ENCODE peak calls at places on chromosomes 11 and 22, in eight cellular contexts. C is stimulated activated CD4-positive, alpha-beta T cell treated with anti-CD3 and anti-CD28 coated beads, Interleukin-15, amount 100 ng/mL, for 24 hours; P is A549; R is AG09309; Q is NCI-H1092; O is H9; I is T-helper 1 cell; N is GM19239. T is an unnamed sample.

GRCh38 chr22:50439314-50440250 is 35.3 kb downstream of the SBF1 start:
- DNase-seq in I (no peak), N (no peak), Q (no peak), O (no peak), C (no peak), R (no peak), P (no peak), T (no peak)

GRCh38 chr11:62645660-62645933 is 816 bp downstream of the GANAB start:
- DNase-seq in C (no peak), I (no peak), Q (no peak), O (no peak), P (no peak), R (no peak), N (no peak), T (no peak)

GRCh38 chr11:61742391-61742790 is 10.0 kb upstream of the MYRF start:
- DNase-seq in Q (no peak), C (no peak), P (no peak), O (no peak), N (no peak), I (no peak), R (no peak), T (no peak)

GRCh38 chr11:3010521-3011275 is 18.6 kb upstream of the NAP1L4 start:
- DNase-seq in P (no peak), O (no peak), R (no peak), Q (no peak), C (no peak), N (no peak), I (no peak), T (no peak)

GRCh38 chr11:11598243-11598642 is 23.6 kb downstream of the GALNT18 start:
- DNase-seq in I (no peak), N (no peak), Q (no peak), C (no peak), P (no peak), R (no peak), O (no peak), T (no peak)

GRCh38 chr11:9046376-9046775 is 42.6 kb upstream of the NRIP3 start:
- DNase-seq in P (no peak), I (no peak), N (no peak), Q (no peak), O (no peak), C (no peak), R (no peak), T (no peak)

GRCh38 chr22:48897959-48898358 is 929.7 kb downstream of the BRD1 start:
- DNase-seq in P (no peak), N (no peak), Q (no peak), I (no peak), O (peak; percentile 17), C (no peak), R (no peak), T (no peak)

GRCh38 chr11:115135936-115136335 is 368.3 kb downstream of the CADM1 start:
- DNase-seq in R (no peak), P (no peak), N (no peak), Q (no peak), O (no peak), I (no peak), C (no peak), T (no peak)

GRCh38 chr11:66124564-66124963 is 54.5 kb downstream of the PACS1 start:
- DNase-seq in C (no peak), R (no peak), P (peak; percentile 45), I (no peak), Q (no peak), N (no peak), O (no peak), T (no peak)

GRCh38 chr11:133934599-133935550 is 21.9 kb downstream of the IGSF9B start:
- DNase-seq in Q (no peak), I (no peak), R (peak; percentile 51), P (peak; percentile 43), N (no peak), O (no peak), C (peak; percentile 35), T (peak; percentile 56)

GRCh38 chr22:24521791-24522245 is 26.7 kb downstream of the UPB1 start:
- DNase-seq in C (peak; percentile 49), O (peak; percentile 89), R (no peak), I (no peak), Q (peak; percentile 76), N (peak; percentile 36), P (peak; percentile 71), T (peak; percentile 57)

GRCh38 chr11:64553554-64554201 is 37.3 kb upstream of the SLC22A12 start:
- DNase-seq in C (peak; percentile 60), Q (peak; percentile 39), O (peak; percentile 74), I (peak; percentile 23), R (no peak), N (peak; percentile 63), P (peak; percentile 43), T (peak; percentile 66)

GRCh38 chr11:65588199-65589054 is 7.2 kb downstream of the KCNK7 start:
- DNase-seq in I (peak; percentile 67), N (peak; percentile 100), C (peak; percentile 88), Q (no peak), P (peak; percentile 77), R (no peak), O (peak; percentile 84), T (peak; percentile 85)

GRCh38 chr11:121551463-121551862 is 98.7 kb upstream of the SORL1-AS1 start:
- DNase-seq in P (no peak), O (no peak), C (no peak), N (no peak), Q (no peak), I (no peak), R (no peak), T (no peak)

GRCh38 chr22:47168441-47168840 is 406.0 kb downstream of the TBC1D22A start:
- DNase-seq in I (no peak), N (no peak), C (no peak), Q (no peak), O (no peak), R (no peak), P (no peak), T (no peak)

GRCh38 chr11:32671051-32671450 is 87.4 kb downstream of the EIF3M start:
- DNase-seq in P (no peak), C (no peak), R (no peak), O (no peak), I (no peak), N (no peak), Q (no peak), T (no peak)

GRCh38 chr22:30701872-30702271 is 7.2 kb downstream of the OSBP2 start:
- DNase-seq in I (no peak), N (no peak), C (no peak), R (no peak), P (no peak), O (no peak), Q (no peak), T (no peak)

GRCh38 chr11:102253018-102253775 is 64.1 kb upstream of the BIRC3 start:
- DNase-seq in R (no peak), O (peak; percentile 42), N (no peak), C (no peak), P (no peak), I (no peak), Q (no peak), T (no peak)

GRCh38 chr11:66297610-66298009 is 5.9 kb downstream of the TMEM151A start:
- DNase-seq in R (no peak), I (no peak), P (no peak), C (no peak), Q (no peak), N (no peak), O (no peak), T (no peak)

GRCh38 chr11:60528934-60529333 is 13.7 kb downstream of the MS4A13 start:
- DNase-seq in C (no peak), P (no peak), I (no peak), R (no peak), O (no peak), N (no peak), Q (no peak), T (no peak)

GRCh38 chr11:68447015-68447801 is 13.3 kb upstream of the PPP6R3 start:
- DNase-seq in C (peak; percentile 85), Q (peak; percentile 52), I (peak; percentile 64), R (no peak), P (peak; percentile 75), O (peak; percentile 91), N (peak; percentile 94), T (peak; percentile 85)

GRCh38 chr22:20973634-20974286 is 6.7 kb downstream of the AIFM3 start:
- DNase-seq in I (no peak), R (no peak), Q (no peak), C (no peak), N (no peak), O (no peak), P (no peak), T (no peak)

GRCh38 chr11:114084414-114084813 is 24.9 kb downstream of the ZBTB16 start:
- DNase-seq in R (no peak), P (no peak), I (no peak), C (no peak), O (no peak), Q (no peak), N (no peak), T (no peak)

GRCh38 chr11:74397531-74398243 is 546 bp downstream of the PGM2L1 start:
- DNase-seq in P (peak; percentile 72), Q (peak; percentile 16), N (no peak), O (peak; percentile 45), I (peak; percentile 36), C (peak; percentile 37), R (no peak), T (peak; percentile 34)

GRCh38 chr11:90855531-90855930 is 632.7 kb upstream of the CHORDC1 start:
- DNase-seq in N (no peak), C (no peak), P (no peak), I (no peak), Q (no peak), O (no peak), R (no peak), T (no peak)

GRCh38 chr11:67302571-67303131 is 679 bp upstream of the SSH3 start:
- DNase-seq in R (no peak), C (no peak), O (peak; percentile 85), N (no peak), I (no peak), Q (no peak), P (peak; percentile 62), T (peak; percentile 12)

GRCh38 chr22:25403752-25404471 is 160.6 kb upstream of the GRK3 start:
- DNase-seq in R (peak; percentile 31), Q (no peak), P (peak; percentile 29), O (no peak), N (no peak), C (no peak), I (no peak), T (no peak)

GRCh38 chr11:65125197-65126056 is 3.3 kb downstream of the MRPL49 start:
- DNase-seq in N (no peak), P (no peak), O (no peak), C (no peak), I (no peak), R (no peak), Q (no peak), T (no peak)

GRCh38 chr11:66880484-66881211 is 23.8 kb downstream of the LRFN4 start:
- DNase-seq in N (no peak), C (no peak), O (peak; percentile 62), I (no peak), P (no peak), R (no peak), Q (peak; percentile 77), T (no peak)

GRCh38 chr11:61120099-61120864 is 18.0 kb downstream of the CD5 start:
- DNase-seq in P (no peak), N (no peak), R (no peak), I (no peak), Q (no peak), C (no peak), O (no peak), T (no peak)

GRCh38 chr11:17750013-17750816 is 15.6 kb downstream of the KCNC1 start:
- DNase-seq in O (no peak), N (no peak), P (no peak), R (no peak), I (no peak), Q (no peak), C (no peak), T (no peak)